ENCODE peak calls at places on chromosomes 5 and 9, in seven cellular contexts. One of them, this sample, is unnamed.

GRCh38 chr9:2691626-2692025 is 25.7 kb upstream of the KCNV2 start:
- DNase-seq in stomach: no peak
- DNase-seq in tibial artery: no peak
- DNase-seq in AG10803: peak
- DNase-seq in lower leg skin: no peak
- DNase-seq in Peyer's patch: no peak
- DNase-seq in left ventricle myocardium inferior: no peak
- DNase-seq in this sample: peak

GRCh38 chr9:12855066-12855465 is 80.2 kb downstream of the LURAP1L start:
- DNase-seq in left ventricle myocardium inferior: no peak
- DNase-seq in Peyer's patch: no peak
- DNase-seq in tibial artery: no peak
- DNase-seq in stomach: no peak
- DNase-seq in AG10803: no peak
- DNase-seq in lower leg skin: no peak
- DNase-seq in this sample: no peak

GRCh38 chr5:71932649-71933338 is 174.5 kb upstream of the MAP1B start:
- DNase-seq in lower leg skin: no peak
- DNase-seq in left ventricle myocardium inferior: peak
- DNase-seq in tibial artery: peak
- DNase-seq in AG10803: peak
- DNase-seq in Peyer's patch: peak
- DNase-seq in stomach: peak
- DNase-seq in this sample: peak

GRCh38 chr5:80964919-80965318 is 4.8 kb downstream of the RASGRF2 start:
- DNase-seq in lower leg skin: no peak
- DNase-seq in tibial artery: no peak
- DNase-seq in AG10803: no peak
- DNase-seq in stomach: no peak
- DNase-seq in Peyer's patch: no peak
- DNase-seq in left ventricle myocardium inferior: no peak
- DNase-seq in this sample: no peak

GRCh38 chr9:114282507-114282906 is 40.4 kb upstream of the ORM1 start:
- DNase-seq in Peyer's patch: peak
- DNase-seq in tibial artery: no peak
- DNase-seq in AG10803: no peak
- DNase-seq in stomach: no peak
- DNase-seq in left ventricle myocardium inferior: peak
- DNase-seq in lower leg skin: no peak
- DNase-seq in this sample: no peak

GRCh38 chr5:74396913-74397606 is 243.5 kb downstream of the ENC1 start:
- DNase-seq in Peyer's patch: no peak
- DNase-seq in AG10803: peak
- DNase-seq in lower leg skin: no peak
- DNase-seq in left ventricle myocardium inferior: no peak
- DNase-seq in tibial artery: no peak
- DNase-seq in stomach: no peak
- DNase-seq in this sample: no peak

GRCh38 chr5:64822329-64822728 is 53.6 kb downstream of the CWC27 start:
- DNase-seq in tibial artery: no peak
- DNase-seq in Peyer's patch: no peak
- DNase-seq in left ventricle myocardium inferior: no peak
- DNase-seq in stomach: no peak
- DNase-seq in AG10803: no peak
- DNase-seq in lower leg skin: no peak
- DNase-seq in this sample: no peak

GRCh38 chr5:138900281-138900965 is 25.3 kb upstream of the LRRTM2 start:
- DNase-seq in stomach: no peak
- DNase-seq in Peyer's patch: no peak
- DNase-seq in tibial artery: no peak
- DNase-seq in left ventricle myocardium inferior: no peak
- DNase-seq in lower leg skin: no peak
- DNase-seq in AG10803: peak
- DNase-seq in this sample: peak

GRCh38 chr9:2506310-2506709 is 115.3 kb upstream of the VLDLR start:
- DNase-seq in Peyer's patch: no peak
- DNase-seq in lower leg skin: no peak
- DNase-seq in left ventricle myocardium inferior: no peak
- DNase-seq in tibial artery: no peak
- DNase-seq in AG10803: no peak
- DNase-seq in stomach: no peak
- DNase-seq in this sample: no peak

GRCh38 chr5:34857161-34857560 is 18.2 kb downstream of the TTC23L start:
- DNase-seq in tibial artery: no peak
- DNase-seq in stomach: no peak
- DNase-seq in Peyer's patch: no peak
- DNase-seq in AG10803: peak
- DNase-seq in lower leg skin: no peak
- DNase-seq in left ventricle myocardium inferior: no peak
- DNase-seq in this sample: peak

GRCh38 chr5:179805529-179806249 is 977 bp downstream of the MGAT4B start:
- DNase-seq in lower leg skin: peak
- DNase-seq in Peyer's patch: peak
- DNase-seq in AG10803: peak
- DNase-seq in left ventricle myocardium inferior: no peak
- DNase-seq in tibial artery: no peak
- DNase-seq in stomach: no peak
- DNase-seq in this sample: peak

GRCh38 chr5:175378444-175379028 is 65.4 kb downstream of the DRD1 start:
- DNase-seq in stomach: no peak
- DNase-seq in tibial artery: no peak
- DNase-seq in lower leg skin: no peak
- DNase-seq in left ventricle myocardium inferior: no peak
- DNase-seq in Peyer's patch: no peak
- DNase-seq in AG10803: peak
- DNase-seq in this sample: no peak

GRCh38 chr5:62064993-62065392 is 241.0 kb upstream of the KIF2A start:
- DNase-seq in left ventricle myocardium inferior: no peak
- DNase-seq in stomach: no peak
- DNase-seq in AG10803: no peak
- DNase-seq in tibial artery: no peak
- DNase-seq in lower leg skin: no peak
- DNase-seq in Peyer's patch: no peak
- DNase-seq in this sample: no peak

GRCh38 chr9:99231708-99232107 is 9.6 kb downstream of the SEC61B start:
- DNase-seq in left ventricle myocardium inferior: no peak
- DNase-seq in lower leg skin: no peak
- DNase-seq in AG10803: peak
- DNase-seq in tibial artery: no peak
- DNase-seq in Peyer's patch: no peak
- DNase-seq in stomach: no peak
- DNase-seq in this sample: peak

GRCh38 chr5:17196024-17196423 is 21.4 kb upstream of the BASP1 start:
- DNase-seq in stomach: no peak
- DNase-seq in tibial artery: no peak
- DNase-seq in Peyer's patch: no peak
- DNase-seq in lower leg skin: no peak
- DNase-seq in AG10803: no peak
- DNase-seq in left ventricle myocardium inferior: no peak
- DNase-seq in this sample: no peak

GRCh38 chr9:124975131-124975530 is 34.2 kb upstream of the GOLGA1 start:
- DNase-seq in AG10803: no peak
- DNase-seq in lower leg skin: no peak
- DNase-seq in tibial artery: no peak
- DNase-seq in stomach: no peak
- DNase-seq in left ventricle myocardium inferior: no peak
- DNase-seq in Peyer's patch: no peak
- DNase-seq in this sample: peak

GRCh38 chr9:36739538-36740116 is 166.9 kb downstream of the MELK start:
- DNase-seq in Peyer's patch: no peak
- DNase-seq in tibial artery: no peak
- DNase-seq in AG10803: no peak
- DNase-seq in lower leg skin: no peak
- DNase-seq in left ventricle myocardium inferior: no peak
- DNase-seq in stomach: no peak
- DNase-seq in this sample: peak

GRCh38 chr9:127825319-127826051 is 22.8 kb downstream of the FPGS start:
- DNase-seq in Peyer's patch: peak
- DNase-seq in stomach: peak
- DNase-seq in AG10803: no peak
- DNase-seq in lower leg skin: no peak
- DNase-seq in left ventricle myocardium inferior: peak
- DNase-seq in tibial artery: no peak
- DNase-seq in this sample: no peak

GRCh38 chr9:21560281-21560745 is 78.2 kb upstream of the IFNE start:
- DNase-seq in tibial artery: no peak
- DNase-seq in AG10803: no peak
- DNase-seq in lower leg skin: no peak
- DNase-seq in Peyer's patch: no peak
- DNase-seq in stomach: no peak
- DNase-seq in left ventricle myocardium inferior: no peak
- DNase-seq in this sample: no peak

GRCh38 chr5:138724470-138725146 is 28.6 kb upstream of the CTNNA1 start:
- DNase-seq in lower leg skin: peak
- DNase-seq in left ventricle myocardium inferior: peak
- DNase-seq in Peyer's patch: no peak
- DNase-seq in stomach: no peak
- DNase-seq in tibial artery: peak
- DNase-seq in AG10803: peak
- DNase-seq in this sample: peak

GRCh38 chr5:1536298-1537165 is 12.8 kb upstream of the LPCAT1 start:
- DNase-seq in Peyer's patch: peak
- DNase-seq in stomach: peak
- DNase-seq in lower leg skin: no peak
- DNase-seq in left ventricle myocardium inferior: no peak
- DNase-seq in tibial artery: peak
- DNase-seq in AG10803: peak
- DNase-seq in this sample: no peak

GRCh38 chr9:135479469-135480052 is at the start of gene PPP1R26:
- DNase-seq in tibial artery: no peak
- DNase-seq in Peyer's patch: no peak
- DNase-seq in lower leg skin: no peak
- DNase-seq in left ventricle myocardium inferior: peak
- DNase-seq in stomach: peak
- DNase-seq in AG10803: no peak
- DNase-seq in this sample: no peak

GRCh38 chr5:60668715-60669304 is 31.2 kb downstream of the DEPDC1B start:
- DNase-seq in Peyer's patch: no peak
- DNase-seq in tibial artery: no peak
- DNase-seq in stomach: no peak
- DNase-seq in left ventricle myocardium inferior: no peak
- DNase-seq in lower leg skin: no peak
- DNase-seq in AG10803: peak
- DNase-seq in this sample: peak

GRCh38 chr5:78719504-78720233 is 71.1 kb upstream of the LHFPL2 start:
- DNase-seq in stomach: no peak
- DNase-seq in tibial artery: no peak
- DNase-seq in lower leg skin: no peak
- DNase-seq in Peyer's patch: no peak
- DNase-seq in AG10803: no peak
- DNase-seq in left ventricle myocardium inferior: no peak
- DNase-seq in this sample: no peak

GRCh38 chr5:107558951-107559350 is 111.8 kb downstream of the EFNA5 start:
- DNase-seq in AG10803: no peak
- DNase-seq in tibial artery: no peak
- DNase-seq in lower leg skin: no peak
- DNase-seq in stomach: no peak
- DNase-seq in left ventricle myocardium inferior: no peak
- DNase-seq in Peyer's patch: no peak
- DNase-seq in this sample: no peak

GRCh38 chr5:107557051-107557658 is 113.6 kb downstream of the EFNA5 start:
- DNase-seq in left ventricle myocardium inferior: peak
- DNase-seq in AG10803: peak
- DNase-seq in stomach: no peak
- DNase-seq in Peyer's patch: no peak
- DNase-seq in lower leg skin: no peak
- DNase-seq in tibial artery: no peak
- DNase-seq in this sample: no peak

GRCh38 chr5:107556575-107556974 is 114.2 kb downstream of the EFNA5 start:
- DNase-seq in left ventricle myocardium inferior: no peak
- DNase-seq in tibial artery: no peak
- DNase-seq in AG10803: no peak
- DNase-seq in Peyer's patch: no peak
- DNase-seq in lower leg skin: no peak
- DNase-seq in stomach: no peak
- DNase-seq in this sample: no peak

GRCh38 chr5:107563957-107564544 is 106.7 kb downstream of the EFNA5 start:
- DNase-seq in AG10803: no peak
- DNase-seq in stomach: no peak
- DNase-seq in Peyer's patch: no peak
- DNase-seq in lower leg skin: no peak
- DNase-seq in tibial artery: no peak
- DNase-seq in left ventricle myocardium inferior: no peak
- DNase-seq in this sample: no peak

GRCh38 chr5:107560377-107560776 is 110.4 kb downstream of the EFNA5 start:
- DNase-seq in lower leg skin: no peak
- DNase-seq in stomach: no peak
- DNase-seq in tibial artery: no peak
- DNase-seq in left ventricle myocardium inferior: no peak
- DNase-seq in Peyer's patch: no peak
- DNase-seq in AG10803: no peak
- DNase-seq in this sample: no peak
- H3K4me3 ChIP-seq in lower leg skin: no peak
- H3K4me3 ChIP-seq in stomach: no peak
- H3K4me3 ChIP-seq in tibial artery: no peak
- H3K4me3 ChIP-seq in left ventricle myocardium inferior: no peak
- H3K4me3 ChIP-seq in Peyer's patch: no peak
- H3K4me3 ChIP-seq in AG10803: no peak
- H3K4me3 ChIP-seq in this sample: no peak

GRCh38 chr9:95120781-95121370 is 196.6 kb downstream of the FANCC start:
- DNase-seq in AG10803: no peak
- DNase-seq in lower leg skin: no peak
- DNase-seq in stomach: no peak
- DNase-seq in left ventricle myocardium inferior: no peak
- DNase-seq in tibial artery: no peak
- DNase-seq in Peyer's patch: no peak
- DNase-seq in this sample: no peak
- TF ChIP-seq CTCF in AG10803: no peak
- TF ChIP-seq CTCF in lower leg skin: no peak
- TF ChIP-seq CTCF in stomach: no peak
- TF ChIP-seq CTCF in left ventricle myocardium inferior: no peak
- TF ChIP-seq CTCF in tibial artery: no peak
- TF ChIP-seq CTCF in Peyer's patch: no peak
- TF ChIP-seq CTCF in this sample: no peak

GRCh38 chr9:136645903-136646754 is 16.6 kb upstream of the EGFL7 start:
- DNase-seq in AG10803: no peak
- DNase-seq in lower leg skin: no peak
- DNase-seq in tibial artery: peak
- DNase-seq in left ventricle myocardium inferior: peak
- DNase-seq in stomach: peak
- DNase-seq in Peyer's patch: peak
- DNase-seq in this sample: peak
- H3K4me3 ChIP-seq in AG10803: no peak
- H3K4me3 ChIP-seq in lower leg skin: no peak
- H3K4me3 ChIP-seq in tibial artery: peak
- H3K4me3 ChIP-seq in left ventricle myocardium inferior: peak
- H3K4me3 ChIP-seq in stomach: no peak
- H3K4me3 ChIP-seq in Peyer's patch: peak
- H3K4me3 ChIP-seq in this sample: peak

DNA sequence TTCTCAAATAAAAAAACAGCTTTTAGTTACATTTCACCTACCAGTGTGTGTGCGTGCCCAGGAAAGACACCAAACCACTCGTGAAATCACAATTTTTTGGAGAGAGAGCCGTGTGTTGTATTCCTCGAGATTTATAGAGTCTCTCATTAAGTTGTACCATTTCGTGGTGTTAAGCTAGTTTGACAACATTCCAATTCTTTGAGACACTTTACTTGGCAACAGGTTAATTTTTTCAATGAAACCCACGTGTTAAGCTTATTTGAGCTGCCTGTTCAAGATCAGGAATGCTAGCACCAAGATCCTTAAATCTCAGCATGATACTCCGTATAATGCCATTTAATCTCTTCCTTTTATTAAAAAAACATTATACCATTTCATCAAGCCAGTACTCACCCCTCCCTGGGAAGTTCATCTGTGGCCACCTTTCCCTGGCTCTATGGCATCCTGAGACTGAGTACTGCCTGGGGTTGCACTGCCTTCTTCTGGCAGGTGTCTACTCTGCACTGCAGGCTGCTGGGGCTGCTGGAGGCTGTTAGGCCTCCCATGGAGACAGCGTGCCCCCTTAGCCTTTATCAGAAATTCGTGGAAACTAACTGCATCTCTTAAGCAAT is 143.7 kb downstream of the ARHGAP26 start:
- DNase-seq in lower leg skin: no peak
- DNase-seq in AG10803: no peak
- DNase-seq in left ventricle myocardium inferior: no peak
- DNase-seq in tibial artery: no peak
- DNase-seq in Peyer's patch: no peak
- DNase-seq in stomach: no peak
- DNase-seq in this sample: no peak
- TF ChIP-seq CTCF in lower leg skin: no peak
- TF ChIP-seq CTCF in AG10803: peak
- TF ChIP-seq CTCF in left ventricle myocardium inferior: peak
- TF ChIP-seq CTCF in tibial artery: no peak
- TF ChIP-seq CTCF in Peyer's patch: no peak
- TF ChIP-seq CTCF in stomach: no peak
- TF ChIP-seq CTCF in this sample: no peak

This sample was measured in cardiac fibroblast.